ENCODE peak calls at places on chromosomes 3 and 15, in seven cellular contexts. One of them, this sample, is unnamed.

GRCh38 chr15:65060641-65061397 is 7.0 kb downstream of the RASL12 start:
- DNase-seq in mesenteric fat pad: no peak
- DNase-seq in mucosa of gallbladder: no peak
- DNase-seq in GM19239: no peak
- DNase-seq in MM.1S: no peak
- DNase-seq in ELR: no peak
- DNase-seq in NCI-H1694: no peak
- DNase-seq in this sample: no peak

GRCh38 chr15:27339138-27339537 is 368.2 kb downstream of the GABRG3 start:
- DNase-seq in mesenteric fat pad: no peak
- DNase-seq in mucosa of gallbladder: no peak
- DNase-seq in GM19239: no peak
- DNase-seq in MM.1S: no peak
- DNase-seq in ELR: no peak
- DNase-seq in NCI-H1694: no peak
- DNase-seq in this sample: no peak

GRCh38 chr15:60183366-60183765 is 179.3 kb downstream of the FOXB1 start:
- DNase-seq in mesenteric fat pad: no peak
- DNase-seq in mucosa of gallbladder: no peak
- DNase-seq in GM19239: no peak
- DNase-seq in MM.1S: no peak
- DNase-seq in ELR: no peak
- DNase-seq in NCI-H1694: no peak
- DNase-seq in this sample: no peak

GRCh38 chr3:4821975-4822374 is 157.3 kb upstream of the BHLHE40 start:
- DNase-seq in mesenteric fat pad: no peak
- DNase-seq in mucosa of gallbladder: peak
- DNase-seq in GM19239: no peak
- DNase-seq in MM.1S: no peak
- DNase-seq in ELR: no peak
- DNase-seq in NCI-H1694: no peak
- DNase-seq in this sample: no peak

GRCh38 chr3:111913163-111913763 is 54.2 kb downstream of the PHLDB2 start:
- DNase-seq in mesenteric fat pad: no peak
- DNase-seq in mucosa of gallbladder: no peak
- DNase-seq in GM19239: no peak
- DNase-seq in MM.1S: no peak
- DNase-seq in ELR: no peak
- DNase-seq in NCI-H1694: no peak
- DNase-seq in this sample: no peak

GRCh38 chr3:78506581-78507195 is 1261.1 kb downstream of the ROBO1 start:
- DNase-seq in mesenteric fat pad: no peak
- DNase-seq in mucosa of gallbladder: no peak
- DNase-seq in GM19239: no peak
- DNase-seq in MM.1S: no peak
- DNase-seq in ELR: peak
- DNase-seq in NCI-H1694: no peak
- DNase-seq in this sample: peak

GRCh38 chr3:178063475-178063874 is 472.8 kb upstream of the KCNMB2 start:
- DNase-seq in mesenteric fat pad: no peak
- DNase-seq in mucosa of gallbladder: no peak
- DNase-seq in GM19239: no peak
- DNase-seq in MM.1S: peak
- DNase-seq in ELR: peak
- DNase-seq in NCI-H1694: no peak
- DNase-seq in this sample: no peak

GRCh38 chr15:36186376-36186775 is 393.1 kb upstream of the CDIN1 start:
- DNase-seq in mesenteric fat pad: no peak
- DNase-seq in mucosa of gallbladder: no peak
- DNase-seq in GM19239: no peak
- DNase-seq in MM.1S: no peak
- DNase-seq in ELR: no peak
- DNase-seq in NCI-H1694: no peak
- DNase-seq in this sample: no peak

GRCh38 chr3:112011376-112011940 is 12.7 kb downstream of the TAGLN3 start:
- DNase-seq in mesenteric fat pad: no peak
- DNase-seq in mucosa of gallbladder: no peak
- DNase-seq in GM19239: no peak
- DNase-seq in MM.1S: no peak
- DNase-seq in ELR: no peak
- DNase-seq in NCI-H1694: no peak
- DNase-seq in this sample: no peak

GRCh38 chr3:139982404-139982803 is 47.4 kb downstream of the CLSTN2 start:
- DNase-seq in mesenteric fat pad: no peak
- DNase-seq in mucosa of gallbladder: no peak
- DNase-seq in GM19239: no peak
- DNase-seq in MM.1S: no peak
- DNase-seq in ELR: peak
- DNase-seq in NCI-H1694: peak
- DNase-seq in this sample: peak

GRCh38 chr3:150384517-150385212 is 23.4 kb upstream of the TSC22D2 start:
- DNase-seq in mesenteric fat pad: no peak
- DNase-seq in mucosa of gallbladder: peak
- DNase-seq in GM19239: peak
- DNase-seq in MM.1S: peak
- DNase-seq in ELR: no peak
- DNase-seq in NCI-H1694: no peak
- DNase-seq in this sample: no peak

GRCh38 chr15:85276921-85277320 is 103.5 kb upstream of the AKAP13 start:
- DNase-seq in mesenteric fat pad: no peak
- DNase-seq in mucosa of gallbladder: no peak
- DNase-seq in GM19239: no peak
- DNase-seq in MM.1S: no peak
- DNase-seq in ELR: no peak
- DNase-seq in NCI-H1694: no peak
- DNase-seq in this sample: no peak